ENCODE peak calls at places on chromosomes 2 and 18, in seven cellular contexts. One of them, this sample, is unnamed.

GRCh38 chr2:31082002-31082401 is 56.2 kb downstream of the GALNT14 start:
- DNase-seq in astrocyte of the spinal cord: no peak
- DNase-seq in NB4: no peak
- DNase-seq in mucosa of descending colon: no peak
- DNase-seq in cardiac muscle cell: peak; percentile 13
- DNase-seq in bronchial epithelial cell: no peak
- DNase-seq in HFF-Myc: no peak
- DNase-seq in this sample: no peak

GRCh38 chr2:196088209-196088608 is 19.6 kb upstream of the DNAH7 start:
- DNase-seq in astrocyte of the spinal cord: peak; percentile 34
- DNase-seq in NB4: no peak
- DNase-seq in mucosa of descending colon: no peak
- DNase-seq in cardiac muscle cell: peak; percentile 41
- DNase-seq in bronchial epithelial cell: peak; percentile 92
- DNase-seq in HFF-Myc: no peak
- DNase-seq in this sample: no peak

GRCh38 chr2:226977775-226978190 is 141.9 kb downstream of the RHBDD1 start:
- DNase-seq in astrocyte of the spinal cord: peak; percentile 85
- DNase-seq in NB4: no peak
- DNase-seq in mucosa of descending colon: no peak
- DNase-seq in cardiac muscle cell: no peak
- DNase-seq in bronchial epithelial cell: peak; percentile 87
- DNase-seq in HFF-Myc: peak; percentile 93
- DNase-seq in this sample: no peak

GRCh38 chr18:74299746-74300145 is 8.0 kb upstream of the CYB5A start:
- DNase-seq in astrocyte of the spinal cord: peak; percentile 33
- DNase-seq in NB4: no peak
- DNase-seq in mucosa of descending colon: no peak
- DNase-seq in cardiac muscle cell: no peak
- DNase-seq in bronchial epithelial cell: peak; percentile 63
- DNase-seq in HFF-Myc: no peak
- DNase-seq in this sample: no peak

GRCh38 chr2:27992787-27993747 is 102.5 kb downstream of the BABAM2 start:
- DNase-seq in astrocyte of the spinal cord: peak; percentile 64
- DNase-seq in NB4: peak; percentile 79
- DNase-seq in mucosa of descending colon: no peak
- DNase-seq in cardiac muscle cell: no peak
- DNase-seq in bronchial epithelial cell: peak; percentile 75
- DNase-seq in HFF-Myc: peak; percentile 21
- DNase-seq in this sample: no peak

GRCh38 chr2:212945526-212945925 is 205.9 kb downstream of the IKZF2 start:
- DNase-seq in astrocyte of the spinal cord: no peak
- DNase-seq in NB4: no peak
- DNase-seq in mucosa of descending colon: no peak
- DNase-seq in cardiac muscle cell: no peak
- DNase-seq in bronchial epithelial cell: no peak
- DNase-seq in HFF-Myc: no peak
- DNase-seq in this sample: no peak

GRCh38 chr2:9681427-9681817 is 50.6 kb upstream of the YWHAQ start:
- DNase-seq in astrocyte of the spinal cord: no peak
- DNase-seq in NB4: peak; percentile 68
- DNase-seq in mucosa of descending colon: no peak
- DNase-seq in cardiac muscle cell: no peak
- DNase-seq in bronchial epithelial cell: no peak
- DNase-seq in HFF-Myc: no peak
- DNase-seq in this sample: no peak

GRCh38 chr18:29840101-29840500 is 1202.4 kb downstream of the DSC3 start:
- DNase-seq in astrocyte of the spinal cord: peak; percentile 78
- DNase-seq in NB4: no peak
- DNase-seq in mucosa of descending colon: no peak
- DNase-seq in cardiac muscle cell: no peak
- DNase-seq in bronchial epithelial cell: peak; percentile 93
- DNase-seq in HFF-Myc: peak; percentile 46
- DNase-seq in this sample: no peak

GRCh38 chr18:11511434-11512095 is 97.8 kb upstream of the SLC35G4 start:
- DNase-seq in astrocyte of the spinal cord: no peak
- DNase-seq in NB4: no peak
- DNase-seq in mucosa of descending colon: no peak
- DNase-seq in cardiac muscle cell: no peak
- DNase-seq in bronchial epithelial cell: no peak
- DNase-seq in HFF-Myc: no peak
- DNase-seq in this sample: no peak

GRCh38 chr2:39772086-39772811 is 6.8 kb downstream of the THUMPD2 start:
- DNase-seq in astrocyte of the spinal cord: peak; percentile 73
- DNase-seq in NB4: no peak
- DNase-seq in mucosa of descending colon: no peak
- DNase-seq in cardiac muscle cell: no peak
- DNase-seq in bronchial epithelial cell: peak; percentile 93
- DNase-seq in HFF-Myc: no peak
- DNase-seq in this sample: no peak

GRCh38 chr18:60668583-60668982 is 296.0 kb upstream of the MC4R start:
- DNase-seq in astrocyte of the spinal cord: no peak
- DNase-seq in NB4: peak; percentile 1
- DNase-seq in mucosa of descending colon: no peak
- DNase-seq in cardiac muscle cell: no peak
- DNase-seq in bronchial epithelial cell: no peak
- DNase-seq in HFF-Myc: no peak
- DNase-seq in this sample: no peak

GRCh38 chr2:216090369-216090786 is 8.7 kb downstream of the TMEM169 start:
- DNase-seq in astrocyte of the spinal cord: peak; percentile 48
- DNase-seq in NB4: no peak
- DNase-seq in mucosa of descending colon: no peak
- DNase-seq in cardiac muscle cell: no peak
- DNase-seq in bronchial epithelial cell: no peak
- DNase-seq in HFF-Myc: no peak
- DNase-seq in this sample: no peak

GRCh38 chr2:38619458-38620164 is 16.9 kb upstream of the HNRNPLL start:
- DNase-seq in astrocyte of the spinal cord: peak; percentile 39
- DNase-seq in NB4: peak; percentile 76
- DNase-seq in mucosa of descending colon: no peak
- DNase-seq in cardiac muscle cell: no peak
- DNase-seq in bronchial epithelial cell: peak; percentile 43
- DNase-seq in HFF-Myc: no peak
- DNase-seq in this sample: no peak

GRCh38 chr18:37393945-37394609 is 171.5 kb downstream of the CELF4 start:
- DNase-seq in astrocyte of the spinal cord: peak; percentile 29
- DNase-seq in NB4: no peak
- DNase-seq in mucosa of descending colon: peak; percentile 66
- DNase-seq in cardiac muscle cell: peak; percentile 85
- DNase-seq in bronchial epithelial cell: no peak
- DNase-seq in HFF-Myc: peak; percentile 19
- DNase-seq in this sample: peak; percentile 52

GRCh38 chr2:171407030-171407707 is 26.6 kb downstream of the METTL8 start:
- DNase-seq in astrocyte of the spinal cord: no peak
- DNase-seq in NB4: peak; percentile 46
- DNase-seq in mucosa of descending colon: no peak
- DNase-seq in cardiac muscle cell: no peak
- DNase-seq in bronchial epithelial cell: no peak
- DNase-seq in HFF-Myc: no peak
- DNase-seq in this sample: no peak

GRCh38 chr2:56168163-56168562 is 15.6 kb upstream of the CCDC85A start:
- DNase-seq in astrocyte of the spinal cord: peak; percentile 28
- DNase-seq in NB4: no peak
- DNase-seq in mucosa of descending colon: no peak
- DNase-seq in cardiac muscle cell: no peak
- DNase-seq in bronchial epithelial cell: peak; percentile 41
- DNase-seq in HFF-Myc: no peak
- DNase-seq in this sample: no peak

GRCh38 chr2:239188536-239188935 is 212.3 kb downstream of the HDAC4 start:
- DNase-seq in astrocyte of the spinal cord: no peak
- DNase-seq in NB4: no peak
- DNase-seq in mucosa of descending colon: peak; percentile 30
- DNase-seq in cardiac muscle cell: no peak
- DNase-seq in bronchial epithelial cell: no peak
- DNase-seq in HFF-Myc: no peak
- DNase-seq in this sample: peak; percentile 24

GRCh38 chr2:18435425-18436037 is 124.9 kb downstream of the RDH14 start:
- DNase-seq in astrocyte of the spinal cord: peak; percentile 79
- DNase-seq in NB4: peak; percentile 67
- DNase-seq in mucosa of descending colon: no peak
- DNase-seq in cardiac muscle cell: peak; percentile 73
- DNase-seq in bronchial epithelial cell: peak; percentile 57
- DNase-seq in HFF-Myc: peak; percentile 70
- DNase-seq in this sample: no peak

GRCh38 chr2:42101641-42102605 is 54.1 kb downstream of the PKDCC start:
- DNase-seq in astrocyte of the spinal cord: peak; percentile 88
- DNase-seq in NB4: no peak
- DNase-seq in mucosa of descending colon: peak; percentile 91
- DNase-seq in cardiac muscle cell: no peak
- DNase-seq in bronchial epithelial cell: peak; percentile 65
- DNase-seq in HFF-Myc: peak; percentile 69
- DNase-seq in this sample: peak; percentile 65

GRCh38 chr2:9474361-9475117 is at the start of gene IAH1:
- DNase-seq in astrocyte of the spinal cord: peak; percentile 31
- DNase-seq in NB4: peak; percentile 31
- DNase-seq in mucosa of descending colon: peak; percentile 78
- DNase-seq in cardiac muscle cell: peak; percentile 45
- DNase-seq in bronchial epithelial cell: peak; percentile 21
- DNase-seq in HFF-Myc: no peak
- DNase-seq in this sample: peak; percentile 51

GRCh38 chr2:236656166-236656565 is 86.5 kb downstream of the ACKR3 start:
- DNase-seq in astrocyte of the spinal cord: no peak
- DNase-seq in NB4: no peak
- DNase-seq in mucosa of descending colon: no peak
- DNase-seq in cardiac muscle cell: no peak
- DNase-seq in bronchial epithelial cell: no peak
- DNase-seq in HFF-Myc: no peak
- DNase-seq in this sample: no peak

GRCh38 chr2:8378016-8378810 is 303.6 kb upstream of the ID2 start:
- DNase-seq in astrocyte of the spinal cord: no peak
- DNase-seq in NB4: no peak
- DNase-seq in mucosa of descending colon: no peak
- DNase-seq in cardiac muscle cell: no peak
- DNase-seq in bronchial epithelial cell: no peak
- DNase-seq in HFF-Myc: no peak
- DNase-seq in this sample: no peak

GRCh38 chr18:21241224-21242131 is 554 bp upstream of the GREB1L start:
- DNase-seq in astrocyte of the spinal cord: no peak
- DNase-seq in NB4: peak; percentile 8
- DNase-seq in mucosa of descending colon: no peak
- DNase-seq in cardiac muscle cell: peak; percentile 57
- DNase-seq in bronchial epithelial cell: no peak
- DNase-seq in HFF-Myc: no peak
- DNase-seq in this sample: peak; percentile 22

GRCh38 chr2:58594175-58594574 is 353.1 kb upstream of the FANCL start:
- DNase-seq in astrocyte of the spinal cord: no peak
- DNase-seq in NB4: peak; percentile 31
- DNase-seq in mucosa of descending colon: no peak
- DNase-seq in cardiac muscle cell: no peak
- DNase-seq in bronchial epithelial cell: no peak
- DNase-seq in HFF-Myc: peak; percentile 6
- DNase-seq in this sample: no peak

GRCh38 chr2:37688771-37689468 is 17.5 kb upstream of the CDC42EP3 start:
- DNase-seq in astrocyte of the spinal cord: peak; percentile 87
- DNase-seq in NB4: no peak
- DNase-seq in mucosa of descending colon: no peak
- DNase-seq in cardiac muscle cell: peak; percentile 19
- DNase-seq in bronchial epithelial cell: peak; percentile 89
- DNase-seq in HFF-Myc: no peak
- DNase-seq in this sample: no peak

GRCh38 chr18:72672364-72673151 is 128.4 kb upstream of the CBLN2 start:
- DNase-seq in astrocyte of the spinal cord: peak; percentile 52
- DNase-seq in NB4: peak; percentile 51
- DNase-seq in mucosa of descending colon: no peak
- DNase-seq in cardiac muscle cell: peak; percentile 57
- DNase-seq in bronchial epithelial cell: peak; percentile 19
- DNase-seq in HFF-Myc: peak; percentile 4
- DNase-seq in this sample: no peak

GRCh38 chr2:230870544-230871360 is 6.0 kb downstream of the ITM2C start:
- DNase-seq in astrocyte of the spinal cord: no peak
- DNase-seq in NB4: peak; percentile 86
- DNase-seq in mucosa of descending colon: peak; percentile 79
- DNase-seq in cardiac muscle cell: peak; percentile 66
- DNase-seq in bronchial epithelial cell: no peak
- DNase-seq in HFF-Myc: no peak
- DNase-seq in this sample: no peak

GRCh38 chr18:79139206-79139605 is 70.0 kb downstream of the ATP9B start:
- DNase-seq in astrocyte of the spinal cord: no peak
- DNase-seq in NB4: no peak
- DNase-seq in mucosa of descending colon: no peak
- DNase-seq in cardiac muscle cell: no peak
- DNase-seq in bronchial epithelial cell: no peak
- DNase-seq in HFF-Myc: no peak
- DNase-seq in this sample: no peak

GRCh38 chr2:206415618-206416243 is 27.6 kb upstream of the ADAM23 start:
- DNase-seq in astrocyte of the spinal cord: no peak
- DNase-seq in NB4: no peak
- DNase-seq in mucosa of descending colon: no peak
- DNase-seq in cardiac muscle cell: no peak
- DNase-seq in bronchial epithelial cell: no peak
- DNase-seq in HFF-Myc: no peak
- DNase-seq in this sample: no peak

GRCh38 chr2:168346725-168347477 is 99.5 kb upstream of the STK39 start:
- DNase-seq in astrocyte of the spinal cord: peak; percentile 68
- DNase-seq in NB4: peak; percentile 78
- DNase-seq in mucosa of descending colon: no peak
- DNase-seq in cardiac muscle cell: peak; percentile 83
- DNase-seq in bronchial epithelial cell: peak; percentile 58
- DNase-seq in HFF-Myc: peak; percentile 25
- DNase-seq in this sample: peak; percentile 75

GRCh38 chr2:159933040-159933726 is 129.2 kb downstream of the PLA2R1 start:
- DNase-seq in astrocyte of the spinal cord: no peak
- DNase-seq in NB4: peak; percentile 30
- DNase-seq in mucosa of descending colon: no peak
- DNase-seq in cardiac muscle cell: no peak
- DNase-seq in bronchial epithelial cell: no peak
- DNase-seq in HFF-Myc: no peak
- DNase-seq in this sample: no peak
- TF ChIP-seq CTCF in astrocyte of the spinal cord: no peak
- TF ChIP-seq CTCF in NB4: no peak
- TF ChIP-seq CTCF in mucosa of descending colon: no peak
- TF ChIP-seq CTCF in cardiac muscle cell: no peak
- TF ChIP-seq CTCF in bronchial epithelial cell: no peak
- TF ChIP-seq CTCF in HFF-Myc: no peak
- TF ChIP-seq CTCF in this sample: no peak

GRCh38 chr2:61176755-61177726 is 15.1 kb downstream of the C2orf74 start:
- DNase-seq in astrocyte of the spinal cord: peak; percentile 93
- DNase-seq in NB4: peak; percentile 95
- DNase-seq in mucosa of descending colon: peak; percentile 96
- DNase-seq in cardiac muscle cell: peak; percentile 96
- DNase-seq in bronchial epithelial cell: peak; percentile 71
- DNase-seq in HFF-Myc: peak; percentile 42
- DNase-seq in this sample: peak; percentile 94
- TF ChIP-seq CTCF in astrocyte of the spinal cord: no peak
- TF ChIP-seq CTCF in NB4: no peak
- TF ChIP-seq CTCF in mucosa of descending colon: no peak
- TF ChIP-seq CTCF in cardiac muscle cell: no peak
- TF ChIP-seq CTCF in bronchial epithelial cell: no peak
- TF ChIP-seq CTCF in HFF-Myc: no peak
- TF ChIP-seq CTCF in this sample: no peak

GRCh38 chr2:167127135-167127534 is 238.9 kb downstream of the XIRP2 start:
- DNase-seq in astrocyte of the spinal cord: no peak
- DNase-seq in NB4: peak; percentile 32
- DNase-seq in mucosa of descending colon: no peak
- DNase-seq in cardiac muscle cell: no peak
- DNase-seq in bronchial epithelial cell: peak; percentile 53
- DNase-seq in HFF-Myc: no peak
- DNase-seq in this sample: no peak
- TF ChIP-seq CTCF in astrocyte of the spinal cord: peak; percentile 34
- TF ChIP-seq CTCF in NB4: peak; percentile 27
- TF ChIP-seq CTCF in mucosa of descending colon: no peak
- TF ChIP-seq CTCF in cardiac muscle cell: peak; percentile 32
- TF ChIP-seq CTCF in bronchial epithelial cell: peak; percentile 43
- TF ChIP-seq CTCF in HFF-Myc: no peak
- TF ChIP-seq CTCF in this sample: no peak

GRCh38 chr2:152047826-152048476 is 50.9 kb downstream of the CACNB4 start:
- DNase-seq in astrocyte of the spinal cord: no peak
- DNase-seq in NB4: peak; percentile 45
- DNase-seq in mucosa of descending colon: no peak
- DNase-seq in cardiac muscle cell: no peak
- DNase-seq in bronchial epithelial cell: no peak
- DNase-seq in HFF-Myc: no peak
- DNase-seq in this sample: no peak
- TF ChIP-seq CTCF in astrocyte of the spinal cord: peak; percentile 20
- TF ChIP-seq CTCF in NB4: peak; percentile 43
- TF ChIP-seq CTCF in mucosa of descending colon: no peak
- TF ChIP-seq CTCF in cardiac muscle cell: peak; percentile 39
- TF ChIP-seq CTCF in bronchial epithelial cell: peak; percentile 46
- TF ChIP-seq CTCF in HFF-Myc: peak; percentile 49
- TF ChIP-seq CTCF in this sample: no peak